ENCODE peak calls at places on chromosomes 2 and 18, in six cellular contexts. V is cardiac muscle cell, T is IMR-90, Y is heart right ventricle, S is adrenal gland, K is uterus. D is an unnamed sample.

GRCh38 chr2:47269316-47270232 is 114.5 kb upstream of the STPG4 start:
- DNase-seq in S (peak), T (peak), Y (peak), K (peak), V (peak), D (peak)

GRCh38 chr2:131022731-131023130 is 70.5 kb downstream of the FAM168B start:
- DNase-seq in T (peak), S (no peak), K (no peak), Y (no peak), V (peak), D (no peak)

GRCh38 chr2:11726384-11726783 is 20.0 kb upstream of the LPIN1 start:
- DNase-seq in V (peak), K (peak), T (no peak), S (peak), Y (no peak), D (no peak)

GRCh38 chr2:17851731-17852585 is 26.5 kb upstream of the KCNS3 start:
- DNase-seq in V (peak), K (peak), Y (peak), S (peak), T (peak), D (peak)

GRCh38 chr2:85996591-85996990 is 107.8 kb upstream of the ST3GAL5 start:
- DNase-seq in K (no peak), S (no peak), T (no peak), V (peak), Y (no peak), D (no peak)

GRCh38 chr2:9279426-9279825 is 72.8 kb downstream of the ASAP2 start:
- DNase-seq in T (no peak), V (no peak), Y (no peak), K (no peak), S (no peak), D (no peak)

GRCh38 chr2:134232868-134233732 is 20.8 kb upstream of the MGAT5 start:
- DNase-seq in Y (no peak), S (no peak), V (no peak), K (no peak), T (peak), D (no peak)

GRCh38 chr2:9964334-9964980 is 13.0 kb downstream of the GRHL1 start:
- DNase-seq in T (no peak), V (no peak), Y (no peak), K (no peak), S (no peak), D (no peak)

GRCh38 chr2:118852605-118853128 is 5.2 kb upstream of the EN1 start:
- DNase-seq in V (no peak), K (no peak), Y (no peak), T (no peak), S (no peak), D (no peak)

GRCh38 chr2:47004905-47005495 is 89.4 kb upstream of the MCFD2 start:
- DNase-seq in S (no peak), T (no peak), V (no peak), K (no peak), Y (no peak), D (no peak)

GRCh38 chr2:229153946-229154345 is 117.1 kb downstream of the PID1 start:
- DNase-seq in Y (no peak), V (no peak), T (no peak), S (no peak), K (no peak), D (no peak)

GRCh38 chr18:5546660-5547059 is 2.9 kb upstream of the EPB41L3 start:
- DNase-seq in S (peak), T (peak), K (no peak), V (peak), Y (no peak), D (peak)

GRCh38 chr18:45684341-45685115 is 39.5 kb upstream of the SLC14A1 start:
- DNase-seq in T (peak), Y (no peak), V (no peak), K (no peak), S (no peak), D (no peak)

GRCh38 chr2:197673606-197674005 is 1.8 kb downstream of the RFTN2 start:
- DNase-seq in K (no peak), V (no peak), S (no peak), T (no peak), Y (no peak), D (no peak)

GRCh38 chr2:197674060-197674459 is 1.3 kb downstream of the RFTN2 start:
- DNase-seq in T (no peak), S (no peak), Y (no peak), K (no peak), V (no peak), D (no peak)

GRCh38 chr2:197675711-197676188 is 363 bp upstream of the RFTN2 start:
- DNase-seq in S (peak), T (peak), V (peak), Y (no peak), K (no peak), D (peak)

GRCh38 chr2:197675246-197675645 is at the start of gene RFTN2:
- DNase-seq in Y (no peak), S (no peak), T (peak), V (peak), K (no peak), D (no peak)

DNA sequence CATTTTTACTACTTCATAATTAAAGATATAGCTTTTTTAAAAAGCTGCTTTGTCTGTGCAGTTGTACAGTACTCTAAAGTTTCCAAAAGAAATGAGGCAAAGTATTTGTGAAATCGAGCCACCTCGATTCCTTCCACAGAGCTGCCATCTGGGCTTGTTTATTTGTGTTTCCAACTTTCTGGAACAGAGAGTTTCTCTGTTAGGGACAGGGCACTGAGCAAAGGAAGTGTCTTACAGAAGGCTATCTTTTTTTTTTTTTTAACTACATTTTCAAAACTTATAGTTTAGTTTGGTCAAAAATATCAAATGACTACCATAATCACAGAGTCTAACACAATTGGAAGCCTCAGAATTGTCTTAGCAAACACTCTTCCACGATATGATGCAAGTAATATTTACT is 841 bp downstream of the RFTN2 start:
- DNase-seq in T (peak), V (peak), K (no peak), Y (no peak), S (peak), D (no peak)
- H3K4me3 ChIP-seq in T (peak), V (peak), K (peak), Y (peak), S (peak), D (peak)

GRCh38 chr18:3251249-3251962 is 3.8 kb downstream of the MYL12A start:
- DNase-seq in V (no peak), S (no peak), Y (no peak), T (no peak), K (no peak), D (no peak)
- H3K4me3 ChIP-seq in V (no peak), S (peak), Y (peak), T (no peak), K (no peak), D (no peak)

GRCh38 chr2:240432820-240433801 is 2.4 kb upstream of the GPC1 start:
- DNase-seq in V (no peak), Y (peak), S (peak), T (no peak), K (peak), D (no peak)
- H3K4me3 ChIP-seq in V (no peak), Y (no peak), S (no peak), T (no peak), K (no peak), D (no peak)

GRCh38 chr2:168323456-168324058 is 76.2 kb upstream of the STK39 start:
- DNase-seq in V (peak), Y (no peak), S (no peak), K (no peak), T (no peak), D (peak)
- H3K4me3 ChIP-seq in V (no peak), Y (no peak), S (no peak), K (no peak), T (no peak), D (no peak)

DNA sequence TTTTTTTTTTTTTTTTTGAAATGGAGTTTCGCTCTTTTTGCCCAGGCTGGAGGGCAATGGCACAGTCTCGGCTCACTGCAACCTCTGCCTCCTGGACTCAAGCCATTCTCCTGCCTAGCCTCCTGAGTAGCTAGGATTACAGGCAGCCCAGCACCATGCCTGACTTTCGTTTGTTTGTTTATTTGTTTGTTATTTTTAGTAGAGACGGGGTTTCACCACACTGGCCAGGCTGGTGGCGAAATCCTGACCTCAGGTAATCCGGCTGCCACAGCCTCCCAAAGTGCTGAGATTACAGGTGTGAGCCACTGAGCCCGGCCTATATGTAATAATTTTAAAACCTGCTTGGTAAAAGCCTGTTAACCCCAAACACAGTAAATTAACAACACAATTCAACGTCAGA is 435.7 kb downstream of the LRRTM4 start:
- DNase-seq in K (no peak), T (no peak), S (no peak), Y (no peak), V (no peak), D (no peak)
- H3K4me3 ChIP-seq in K (no peak), T (no peak), S (no peak), Y (no peak), V (no peak), D (no peak)

D was measured in skeletal muscle cell.